ENCODE peak calls at places on chromosomes 3 and 15, in four cellular contexts. L is transverse colon, I is GM12865, S is upper lobe of left lung. V is an unnamed sample.

GRCh38 chr3:14890470-14890869 is 56.9 kb upstream of the NR2C2 start:
- DNase-seq in L (no peak), I (peak; percentile 24), S (no peak), V (no peak)

GRCh38 chr3:58004972-58005371 is 3.2 kb upstream of the FLNB start:
- DNase-seq in L (no peak), I (no peak), S (no peak), V (no peak)

GRCh38 chr15:44566176-44566575 is 29.2 kb downstream of the EIF3J start:
- DNase-seq in L (no peak), I (no peak), S (no peak), V (no peak)

GRCh38 chr15:39887832-39888231 is 32.2 kb downstream of the GPR176 start:
- DNase-seq in L (peak; percentile 46), I (peak; percentile 18), S (no peak), V (no peak)

GRCh38 chr3:42503957-42504333 is 1.5 kb downstream of the VIPR1 start:
- DNase-seq in L (peak; percentile 10), I (no peak), S (no peak), V (no peak)

GRCh38 chr15:88383354-88383753 is 83.8 kb downstream of the MRPL46 start:
- DNase-seq in L (no peak), I (no peak), S (no peak), V (no peak)

GRCh38 chr3:172407872-172408271 is 40.4 kb downstream of the GHSR start:
- DNase-seq in L (no peak), I (no peak), S (no peak), V (no peak)

GRCh38 chr15:35127717-35128116 is 42.6 kb upstream of the NANOGP8 start:
- DNase-seq in L (no peak), I (no peak), S (no peak), V (no peak)

GRCh38 chr3:106458952-106459351 is 590.1 kb upstream of the CBLB start:
- DNase-seq in L (no peak), I (no peak), S (no peak), V (no peak)

GRCh38 chr3:33218072-33218445 is 551 bp downstream of the SUSD5 start:
- DNase-seq in L (no peak), I (no peak), S (no peak), V (no peak)

GRCh38 chr15:78149805-78150751 is 916 bp downstream of the IDH3A start:
- DNase-seq in L (no peak), I (peak; percentile 33), S (no peak), V (peak; percentile 53)

GRCh38 chr15:31840849-31841476 is 189.4 kb upstream of the CHRNA7 start:
- DNase-seq in L (no peak), I (peak; percentile 12), S (no peak), V (no peak)

GRCh38 chr3:52401021-52401420 is 43.9 kb downstream of the SEMA3G start:
- DNase-seq in L (no peak), I (no peak), S (no peak), V (no peak)

GRCh38 chr3:77799280-77799679 is 759.4 kb downstream of the ROBO2 start:
- DNase-seq in L (no peak), I (no peak), S (no peak), V (no peak)

GRCh38 chr15:44101944-44102343 is 93.1 kb downstream of the FRMD5 start:
- DNase-seq in L (no peak), I (no peak), S (no peak), V (no peak)

GRCh38 chr3:30578479-30578878 is 27.9 kb upstream of the TGFBR2 start:
- DNase-seq in L (peak; percentile 50), I (peak; percentile 12), S (no peak), V (no peak)

GRCh38 chr15:76345880-76346665 is 9.5 kb downstream of the ISL2 start:
- DNase-seq in L (peak; percentile 81), I (peak; percentile 54), S (peak; percentile 86), V (peak; percentile 54)

GRCh38 chr3:28726840-28727239 is 378.2 kb upstream of the AZI2 start:
- DNase-seq in L (peak; percentile 41), I (peak; percentile 54), S (no peak), V (no peak)

GRCh38 chr3:148178508-148178907 is 519.2 kb upstream of the AGTR1 start:
- DNase-seq in L (no peak), I (no peak), S (no peak), V (no peak)

GRCh38 chr3:45092132-45093031 is 53.8 kb downstream of the CDCP1 start:
- DNase-seq in L (peak; percentile 71), I (no peak), S (peak; percentile 9), V (no peak)

GRCh38 chr3:9251055-9251786 is 1.8 kb upstream of the SRGAP3 start:
- DNase-seq in L (no peak), I (no peak), S (no peak), V (no peak)

GRCh38 chr3:166455724-166456123 is 618.5 kb upstream of the BCHE start:
- DNase-seq in L (no peak), I (no peak), S (no peak), V (no peak)

GRCh38 chr15:34721802-34722795 is 32.7 kb downstream of the GJD2 start:
- DNase-seq in L (no peak), I (peak; percentile 2), S (peak; percentile 79), V (peak; percentile 24)

GRCh38 chr3:70658779-70659310 is 346.4 kb upstream of the MDFIC2 start:
- DNase-seq in L (no peak), I (no peak), S (no peak), V (no peak)

GRCh38 chr3:79245295-79246138 is 522.3 kb downstream of the ROBO1 start:
- DNase-seq in L (no peak), I (no peak), S (no peak), V (no peak)

DNA sequence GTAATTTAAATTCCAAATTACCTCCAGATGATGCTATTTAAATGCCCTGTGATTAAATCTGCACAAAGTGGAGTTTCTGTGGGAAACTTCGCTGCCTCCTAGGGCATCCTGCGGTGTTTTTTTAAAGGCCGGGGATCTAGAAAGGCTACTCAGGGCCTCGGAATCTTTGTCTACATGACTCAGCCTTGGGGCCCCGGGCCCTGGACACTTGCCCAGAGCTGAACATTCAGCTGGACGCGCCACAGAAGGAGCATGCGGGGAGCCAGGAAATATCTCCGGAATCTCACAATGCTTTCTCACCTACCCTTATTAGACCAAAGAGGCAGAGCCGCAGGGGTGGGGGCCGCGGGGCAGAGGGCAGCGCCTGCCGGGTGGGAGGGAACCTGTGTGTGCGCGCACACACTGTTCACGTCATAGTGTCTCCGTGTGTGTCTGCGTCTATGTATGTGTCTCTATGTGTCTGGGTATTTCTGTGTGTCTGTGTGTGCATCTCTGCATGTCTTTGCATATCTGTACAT is 145.5 kb upstream of the TPM1 start:
- DNase-seq in L (peak; percentile 83), I (no peak), S (peak; percentile 86), V (peak; percentile 85)
- TF ChIP-seq CTCF in L (no peak), I (no peak), S (no peak), V (no peak)

DNA sequence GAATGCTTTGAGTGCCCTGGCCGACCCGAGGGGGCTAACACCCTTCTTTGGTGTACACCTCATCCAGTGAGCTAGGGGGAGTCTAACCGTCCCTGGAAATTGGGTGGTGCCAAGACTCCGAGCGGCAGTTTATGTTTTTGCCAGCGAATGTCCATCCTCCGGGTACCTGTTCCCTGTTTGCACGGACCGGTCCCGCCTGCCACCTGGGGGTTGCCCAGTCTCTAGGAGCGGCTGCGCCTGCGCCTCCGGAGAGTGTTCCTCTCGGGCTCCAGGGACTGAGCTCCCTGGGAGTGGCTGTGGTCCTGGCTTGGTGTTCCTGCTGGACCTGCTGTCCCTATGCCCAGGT is 913 bp upstream of the WNT7A start:
- DNase-seq in L (no peak), I (no peak), S (peak; percentile 66), V (no peak)
- TF ChIP-seq CTCF in L (no peak), I (no peak), S (peak; percentile 4), V (no peak)

GRCh38 chr3:120040813-120041377 is 53.4 kb downstream of the GSK3B start:
- DNase-seq in L (no peak), I (no peak), S (peak; percentile 27), V (no peak)

DNA sequence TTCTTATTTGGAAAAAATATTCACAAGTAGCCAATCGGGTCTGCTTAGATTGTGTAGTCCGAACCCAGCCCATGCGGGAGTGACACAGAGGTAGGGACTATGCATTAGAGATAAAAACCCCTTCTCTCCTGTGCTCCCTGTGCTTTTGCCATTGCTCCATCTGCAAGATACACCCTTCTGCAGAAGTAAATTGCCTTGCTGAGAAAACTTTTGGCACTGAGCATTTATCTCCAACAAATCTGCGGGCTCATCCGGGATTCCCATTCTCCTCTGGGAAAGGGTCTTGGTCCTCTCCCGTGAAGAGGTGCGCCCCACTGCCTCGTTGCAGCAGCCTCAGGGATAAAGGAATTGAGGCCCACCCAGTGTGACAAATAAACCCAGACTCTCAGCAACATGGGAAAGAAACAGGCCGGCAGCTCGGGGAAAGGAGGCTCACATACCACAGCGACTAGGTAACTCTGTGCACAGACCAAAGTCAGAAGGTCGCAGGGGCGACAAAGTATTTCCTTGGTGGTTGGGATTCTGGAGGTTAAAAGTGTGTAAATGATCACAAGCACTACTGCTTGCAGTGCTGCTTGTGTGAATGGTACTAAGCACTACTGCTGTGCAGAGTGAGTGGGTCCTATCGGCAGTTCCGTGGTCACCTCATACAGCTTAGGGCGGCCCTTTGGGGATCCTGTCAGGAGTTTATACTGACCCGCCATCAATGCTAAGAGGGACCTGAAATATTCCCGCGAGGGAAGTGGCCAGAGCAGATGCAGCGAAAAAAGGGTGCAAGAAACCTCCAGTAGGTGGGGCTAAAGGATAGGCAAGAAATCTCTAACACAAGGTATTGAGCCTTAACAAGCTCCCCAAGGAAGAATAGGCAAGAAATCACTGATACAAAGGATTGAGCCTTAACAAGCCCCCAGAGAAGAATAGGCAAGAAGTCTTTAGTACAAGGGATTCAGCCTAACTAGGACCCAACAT is 54.3 kb downstream of the GSK3B start:
- DNase-seq in L (no peak), I (no peak), S (no peak), V (no peak)
- TF ChIP-seq CTCF in L (no peak), I (no peak), S (no peak), V (no peak)

GRCh38 chr3:50154840-50155490 is at the start of gene SEMA3F:
- DNase-seq in L (peak; percentile 80), I (peak; percentile 69), S (peak; percentile 94), V (peak; percentile 62)

GRCh38 chr3:50153782-50154475 is 1.2 kb upstream of the SEMA3F start:
- DNase-seq in L (no peak), I (no peak), S (no peak), V (no peak)

GRCh38 chr3:50155491-50155878 is 361 bp downstream of the SEMA3F start:
- DNase-seq in L (no peak), I (no peak), S (no peak), V (no peak)

GRCh38 chr3:50155891-50156290 is 767 bp downstream of the SEMA3F start:
- DNase-seq in L (no peak), I (no peak), S (no peak), V (no peak)

GRCh38 chr3:50154476-50154839 is 666 bp upstream of the SEMA3F start:
- DNase-seq in L (no peak), I (peak; percentile 12), S (no peak), V (peak; percentile 62)
- TF ChIP-seq CTCF in L (peak; percentile 11), I (peak; percentile 22), S (no peak), V (no peak)